ENCODE peak calls at places on chromosomes 11 and 22, in ten cellular contexts. D is osteocyte, E is fibroblast of mammary gland, C is cardiac fibroblast, Z is AG04449, V is tibial artery, R is astrocyte, I is neural progenitor cell, G is glutamatergic neuron, L is choroid plexus epithelial cell. H is an unnamed sample.

GRCh38 chr11:34558211-34558610 is 44.6 kb upstream of the ELF5 start:
- DNase-seq in D (no peak), E (no peak), C (no peak), Z (no peak), V (no peak), R (peak; percentile 39), I (no peak), G (no peak), L (no peak), H (peak; percentile 26)

GRCh38 chr11:106449756-106450155 is 372.3 kb downstream of the AASDHPPT start:
- DNase-seq in D (no peak), E (no peak), C (no peak), Z (no peak), V (no peak), R (no peak), I (no peak), G (no peak), L (no peak), H (no peak)

GRCh38 chr11:61972112-61972795 is 4.8 kb upstream of the FTH1 start:
- DNase-seq in D (no peak), E (no peak), C (no peak), Z (no peak), V (no peak), R (peak; percentile 89), I (no peak), G (no peak), L (peak; percentile 97), H (no peak)

GRCh38 chr11:58770627-58771457 is 39.1 kb upstream of the GLYAT start:
- DNase-seq in D (no peak), E (peak; percentile 91), C (peak; percentile 14), Z (no peak), V (no peak), R (peak; percentile 30), I (no peak), G (no peak), L (no peak), H (peak; percentile 7)

GRCh38 chr11:20529757-20530156 is 69.7 kb upstream of the SLC6A5 start:
- DNase-seq in D (no peak), E (no peak), C (no peak), Z (no peak), V (no peak), R (no peak), I (no peak), G (no peak), L (no peak), H (no peak)

GRCh38 chr11:13043912-13044628 is 35.0 kb downstream of the RASSF10 start:
- DNase-seq in D (no peak), E (no peak), C (no peak), Z (no peak), V (no peak), R (no peak), I (no peak), G (no peak), L (no peak), H (no peak)

GRCh38 chr22:39185601-39186012 is 33.1 kb upstream of the CBX7 start:
- DNase-seq in D (no peak), E (peak; percentile 52), C (peak; percentile 84), Z (no peak), V (no peak), R (no peak), I (no peak), G (no peak), L (peak; percentile 46), H (peak; percentile 87)

GRCh38 chr11:2564008-2564530 is 119.3 kb downstream of the KCNQ1 start:
- DNase-seq in D (no peak), E (no peak), C (no peak), Z (no peak), V (no peak), R (no peak), I (no peak), G (no peak), L (no peak), H (no peak)

GRCh38 chr11:119493712-119494111 is 70.7 kb upstream of the THY1 start:
- DNase-seq in D (no peak), E (no peak), C (peak; percentile 30), Z (no peak), V (no peak), R (no peak), I (peak; percentile 85), G (no peak), L (peak; percentile 39), H (no peak)

GRCh38 chr11:119489087-119489486 is 66.1 kb upstream of the THY1 start:
- DNase-seq in D (peak; percentile 66), E (no peak), C (no peak), Z (no peak), V (peak; percentile 10), R (no peak), I (no peak), G (no peak), L (no peak), H (no peak)

GRCh38 chr11:119488256-119488995 is 65.5 kb upstream of the THY1 start:
- DNase-seq in D (peak; percentile 79), E (no peak), C (no peak), Z (no peak), V (peak; percentile 4), R (no peak), I (no peak), G (no peak), L (no peak), H (no peak)

GRCh38 chr11:119490253-119491006 is 67.5 kb upstream of the THY1 start:
- DNase-seq in D (no peak), E (no peak), C (no peak), Z (no peak), V (no peak), R (no peak), I (no peak), G (no peak), L (no peak), H (no peak)

DNA sequence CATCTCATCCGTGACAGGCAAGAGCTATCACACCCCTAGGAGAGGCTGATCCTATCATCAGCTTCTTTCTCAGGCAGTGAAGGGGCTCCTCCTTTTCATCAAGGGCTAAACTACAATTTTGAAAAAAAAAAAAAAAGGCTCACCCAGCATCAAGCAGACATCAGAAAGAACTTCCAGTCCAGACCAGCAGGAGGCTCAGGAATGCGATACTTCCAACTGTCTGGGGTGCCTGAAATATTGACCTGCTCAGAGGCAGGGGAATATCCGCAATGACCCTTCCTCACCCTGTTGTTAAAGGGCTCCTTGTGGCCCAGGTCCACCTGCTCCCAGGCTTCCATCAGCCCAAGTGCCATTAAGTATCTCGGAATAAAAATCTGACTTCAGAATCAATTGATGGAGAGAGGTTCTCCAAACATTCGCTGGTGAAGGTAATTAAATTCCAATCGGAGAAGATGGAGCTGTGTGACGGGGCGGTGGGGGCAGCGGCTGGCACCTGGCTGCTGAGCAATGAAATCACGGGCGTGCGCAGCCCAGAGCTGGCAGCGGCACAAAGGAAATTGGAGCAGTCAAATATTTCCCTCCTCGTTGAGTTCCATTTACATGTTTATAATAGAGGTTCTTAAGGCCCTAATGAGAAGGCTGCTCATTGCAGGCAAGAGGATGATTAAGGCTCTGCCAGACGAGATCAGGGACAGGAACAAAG is 68.9 kb upstream of the THY1 start:
- DNase-seq in D (no peak), E (peak; percentile 34), C (peak; percentile 42), Z (no peak), V (no peak), R (no peak), I (peak; percentile 31), G (no peak), L (peak; percentile 54), H (peak; percentile 58)
- TF ChIP-seq CTCF in D (peak; percentile 35), E (peak; percentile 59), C (peak; percentile 59), Z (peak; percentile 37), V (peak; percentile 10), R (peak; percentile 32), I (peak; percentile 45), G (peak; percentile 71), L (peak; percentile 74), H (peak; percentile 46)

GRCh38 chr22:40597541-40598453 is 38.7 kb downstream of the MRTFA start:
- DNase-seq in D (no peak), E (peak; percentile 28), C (peak; percentile 40), Z (no peak), V (no peak), R (peak; percentile 71), I (no peak), G (no peak), L (peak; percentile 27), H (no peak)

GRCh38 chr22:40594346-40594745 is 42.2 kb downstream of the MRTFA start:
- DNase-seq in D (no peak), E (no peak), C (no peak), Z (no peak), V (no peak), R (no peak), I (no peak), G (no peak), L (no peak), H (no peak)

GRCh38 chr22:40593460-40594273 is 42.9 kb downstream of the MRTFA start:
- DNase-seq in D (no peak), E (no peak), C (no peak), Z (no peak), V (no peak), R (no peak), I (no peak), G (no peak), L (no peak), H (no peak)

GRCh38 chr22:40594924-40595323 is 41.6 kb downstream of the MRTFA start:
- DNase-seq in D (no peak), E (no peak), C (peak; percentile 33), Z (no peak), V (no peak), R (no peak), I (no peak), G (no peak), L (no peak), H (no peak)

DNA sequence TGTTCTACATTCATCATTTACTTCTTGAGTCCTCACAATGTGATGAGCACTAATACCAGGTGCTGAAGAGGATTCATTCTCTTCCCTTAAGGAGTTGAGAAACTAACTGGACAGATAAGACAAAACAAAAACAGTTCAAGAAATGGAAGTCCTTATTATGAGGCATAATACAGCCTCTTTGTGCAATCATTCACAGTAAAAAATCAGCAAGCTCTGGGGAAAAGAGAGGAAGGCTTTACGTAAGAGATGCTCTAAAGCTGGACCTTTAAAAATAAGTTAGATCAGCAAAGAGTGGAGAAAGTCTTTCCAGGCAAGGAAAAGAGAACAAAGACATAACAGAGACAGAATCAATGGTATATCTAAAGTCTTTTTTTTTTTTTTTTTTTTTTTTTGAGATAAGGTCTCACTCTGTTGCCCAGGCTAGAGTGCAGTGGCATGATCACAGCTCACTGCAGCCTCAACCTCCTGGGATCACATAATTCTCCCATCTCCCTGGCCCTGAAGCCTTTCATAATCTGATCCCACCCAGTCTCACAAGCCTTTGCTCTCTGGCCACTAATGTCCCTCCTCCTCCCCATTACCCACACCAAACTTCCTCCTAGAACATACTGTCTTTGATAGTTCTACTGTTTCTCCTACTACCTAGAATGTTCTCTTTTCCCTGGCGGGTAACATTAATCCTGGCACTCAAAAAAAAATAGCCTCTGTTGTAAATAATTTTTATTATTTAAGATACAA is 40.9 kb downstream of the MRTFA start:
- DNase-seq in D (no peak), E (peak; percentile 33), C (peak; percentile 42), Z (no peak), V (no peak), R (no peak), I (no peak), G (no peak), L (no peak), H (peak; percentile 6)
- TF ChIP-seq CTCF in D (no peak), E (no peak), C (no peak), Z (no peak), V (no peak), R (no peak), I (no peak), G (no peak), L (no peak), H (no peak)

GRCh38 chr11:130828741-130829140 is 87.5 kb downstream of the SNX19 start:
- DNase-seq in D (no peak), E (peak; percentile 52), C (no peak), Z (no peak), V (peak; percentile 44), R (peak; percentile 29), I (no peak), G (no peak), L (no peak), H (peak; percentile 27)

GRCh38 chr11:130825621-130826020 is 90.7 kb downstream of the SNX19 start:
- DNase-seq in D (no peak), E (no peak), C (no peak), Z (no peak), V (no peak), R (no peak), I (no peak), G (no peak), L (no peak), H (no peak)

GRCh38 chr11:130826572-130826971 is 89.7 kb downstream of the SNX19 start:
- DNase-seq in D (peak; percentile 68), E (no peak), C (no peak), Z (no peak), V (no peak), R (no peak), I (no peak), G (no peak), L (no peak), H (no peak)

GRCh38 chr11:130829801-130830562 is 86.3 kb downstream of the SNX19 start:
- DNase-seq in D (no peak), E (peak; percentile 39), C (no peak), Z (no peak), V (peak; percentile 61), R (peak; percentile 34), I (no peak), G (no peak), L (no peak), H (no peak)

DNA sequence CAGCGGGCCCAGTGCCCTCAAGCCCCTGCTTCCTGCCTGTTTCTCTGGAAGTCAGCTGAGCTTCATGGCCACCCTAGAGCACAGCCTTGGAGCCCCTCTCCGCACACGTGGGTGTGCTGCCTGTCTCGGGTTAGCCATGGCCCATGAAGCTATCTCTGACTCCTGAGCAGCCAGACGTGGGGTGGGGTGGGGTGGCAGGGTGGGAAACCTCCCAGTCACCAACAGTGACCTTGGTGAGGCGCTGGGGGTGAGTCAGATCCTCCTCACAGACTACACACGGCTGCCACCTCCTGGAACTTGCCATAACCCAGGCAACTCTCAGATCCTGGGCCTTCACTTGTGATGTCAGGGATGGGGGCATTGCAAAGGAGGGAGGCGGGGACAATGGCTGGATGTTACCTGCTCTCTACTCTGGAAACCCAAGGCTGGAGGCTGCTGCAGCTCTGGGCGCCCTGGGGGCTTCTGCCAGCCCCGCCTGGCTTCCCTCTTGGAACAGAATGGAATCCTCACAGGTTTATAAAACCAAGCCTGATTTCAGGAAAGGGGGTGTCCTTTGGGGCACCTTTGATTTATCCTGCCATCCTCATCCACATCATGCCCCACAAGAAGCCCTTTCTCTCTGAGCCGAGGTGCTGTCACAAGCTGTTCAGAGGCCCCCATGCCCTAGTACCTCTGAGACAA is 88.4 kb downstream of the SNX19 start:
- DNase-seq in D (no peak), E (peak; percentile 88), C (peak; percentile 91), Z (no peak), V (peak; percentile 66), R (peak; percentile 74), I (peak; percentile 77), G (peak; percentile 42), L (peak; percentile 85), H (peak; percentile 78)
- TF ChIP-seq CTCF in D (peak; percentile 77), E (peak; percentile 76), C (peak; percentile 84), Z (peak; percentile 81), V (peak; percentile 59), R (peak; percentile 49), I (peak; percentile 59), G (no peak), L (peak; percentile 86), H (peak; percentile 83)

DNA sequence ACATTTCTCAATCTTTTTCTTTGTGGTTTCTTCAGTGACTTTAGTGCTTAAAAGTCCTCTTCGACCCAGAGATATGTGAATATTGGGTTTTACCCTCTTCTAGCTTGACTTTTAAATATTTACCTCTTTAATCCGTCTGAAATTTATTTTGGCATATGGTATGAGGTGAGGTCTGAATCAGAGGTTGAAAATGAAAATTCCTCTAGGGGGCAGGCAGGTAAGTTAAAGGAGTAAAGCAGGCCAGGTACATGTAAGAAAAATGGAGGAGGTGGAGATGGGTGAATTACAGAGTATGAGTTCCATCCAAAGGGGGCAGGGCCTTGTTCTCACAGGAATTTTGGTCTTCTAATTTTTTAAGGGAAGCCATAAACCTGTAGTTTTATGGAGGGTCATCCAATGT is 263.8 kb upstream of the NARS2 start:
- DNase-seq in D (no peak), E (no peak), C (no peak), Z (no peak), V (no peak), R (no peak), I (no peak), G (no peak), L (no peak), H (no peak)
- TF ChIP-seq CTCF in D (no peak), E (no peak), C (no peak), Z (no peak), V (no peak), R (no peak), I (no peak), G (peak; percentile 12), L (no peak), H (no peak)

H was measured in foreskin fibroblast.